ENCODE peak calls at places on chromosomes 16 and 17, in six cellular contexts. M, E, X, N, J and B are unnamed samples.

GRCh38 chr17:32283745-32284207 is 18.1 kb downstream of the RHBDL3 start:
- DNase-seq in J (no peak), M (no peak), N (no peak), X (peak; percentile 56), E (no peak), B (no peak)

GRCh38 chr16:21101631-21102420 is 48.8 kb downstream of the DNAH3 start:
- DNase-seq in N (no peak), X (peak; percentile 27), E (no peak), J (no peak), M (peak; percentile 43), B (peak; percentile 54)

GRCh38 chr17:5971969-5972368 is 98.2 kb upstream of the WSCD1 start:
- DNase-seq in M (peak; percentile 29), J (no peak), X (no peak), E (no peak), N (no peak), B (no peak)

GRCh38 chr16:78310990-78311561 is 211.6 kb downstream of the WWOX start:
- DNase-seq in M (no peak), J (no peak), N (no peak), X (peak; percentile 61), E (no peak), B (peak; percentile 80)

GRCh38 chr16:24906199-24906808 is 60.5 kb downstream of the SLC5A11 start:
- DNase-seq in M (peak; percentile 11), X (peak; percentile 17), J (no peak), N (peak; percentile 6), E (peak; percentile 48), B (no peak)

GRCh38 chr17:59651346-59651745 is 31.7 kb downstream of the CLTC start:
- DNase-seq in N (no peak), J (no peak), X (peak; percentile 70), E (no peak), M (no peak), B (no peak)

GRCh38 chr17:62792122-62792800 is 15.9 kb downstream of the MARCHF10 start:
- DNase-seq in J (peak; percentile 98), E (no peak), X (peak; percentile 98), M (peak; percentile 74), N (no peak), B (no peak)

GRCh38 chr17:72334205-72334604 is 213.4 kb downstream of the SOX9 start:
- DNase-seq in E (no peak), J (no peak), M (no peak), N (no peak), X (peak; percentile 80), B (no peak)

GRCh38 chr16:19132898-19133297 is 19.1 kb downstream of the ITPRIPL2 start:
- DNase-seq in X (no peak), E (no peak), J (no peak), M (no peak), N (no peak), B (no peak)

GRCh38 chr16:47887496-47887895 is 268.3 kb downstream of the ABCC12 start:
- DNase-seq in N (no peak), E (peak; percentile 39), J (peak; percentile 73), X (peak; percentile 66), M (no peak), B (peak; percentile 47)

GRCh38 chr16:77133706-77134105 is 57.3 kb upstream of the MON1B start:
- DNase-seq in M (no peak), J (no peak), E (no peak), X (no peak), N (no peak), B (no peak)

GRCh38 chr17:68592667-68593330 is 8.4 kb downstream of the FAM20A start:
- DNase-seq in J (no peak), E (no peak), X (no peak), N (no peak), M (no peak), B (no peak)

GRCh38 chr17:82371333-82372062 is at the start of gene UTS2R:
- DNase-seq in E (no peak), X (no peak), M (no peak), N (no peak), J (no peak), B (peak; percentile 81)

GRCh38 chr17:82372591-82373452 is 1.3 kb downstream of the UTS2R start:
- DNase-seq in M (no peak), N (no peak), E (peak; percentile 62), J (no peak), X (no peak), B (peak; percentile 38)

GRCh38 chr17:82369211-82369610 is 2.4 kb upstream of the UTS2R start:
- DNase-seq in J (no peak), E (no peak), M (no peak), X (no peak), N (no peak), B (no peak)

GRCh38 chr17:82372063-82372590 is 562 bp downstream of the UTS2R start:
- DNase-seq in E (no peak), J (no peak), N (no peak), M (no peak), X (no peak), B (no peak)

GRCh38 chr17:82370471-82371332 is 863 bp upstream of the UTS2R start:
- DNase-seq in J (no peak), E (no peak), X (no peak), M (no peak), N (peak; percentile 94), B (no peak)
- TF ChIP-seq CTCF in J (no peak), E (no peak), X (no peak), M (peak; percentile 50), N (peak; percentile 17), B (no peak)

GRCh38 chr17:42675348-42675983 is 1.3 kb downstream of the PLEKHH3 start:
- DNase-seq in M (no peak), X (no peak), E (no peak), N (peak; percentile 27), J (no peak), B (no peak)

GRCh38 chr17:42677012-42677857 is 441 bp upstream of the PLEKHH3 start:
- DNase-seq in X (peak; percentile 99), E (peak; percentile 96), N (peak; percentile 100), J (peak; percentile 94), M (peak; percentile 99), B (peak; percentile 100)

GRCh38 chr17:42674755-42675347 is 1.9 kb downstream of the PLEKHH3 start:
- DNase-seq in J (no peak), M (no peak), X (no peak), N (no peak), E (no peak), B (peak; percentile 44)

GRCh38 chr17:42676424-42677011 is at the start of gene PLEKHH3:
- DNase-seq in M (no peak), E (peak; percentile 43), J (no peak), N (peak; percentile 9), X (peak; percentile 35), B (peak; percentile 73)

GRCh38 chr17:42675984-42676423 is 790 bp downstream of the PLEKHH3 start:
- DNase-seq in M (no peak), J (no peak), X (peak; percentile 66), N (peak; percentile 8), E (peak; percentile 26), B (no peak)
- TF ChIP-seq EZH2 in M (no peak), J (no peak), X (no peak), N (no peak), E (no peak), B (no peak)

DNA sequence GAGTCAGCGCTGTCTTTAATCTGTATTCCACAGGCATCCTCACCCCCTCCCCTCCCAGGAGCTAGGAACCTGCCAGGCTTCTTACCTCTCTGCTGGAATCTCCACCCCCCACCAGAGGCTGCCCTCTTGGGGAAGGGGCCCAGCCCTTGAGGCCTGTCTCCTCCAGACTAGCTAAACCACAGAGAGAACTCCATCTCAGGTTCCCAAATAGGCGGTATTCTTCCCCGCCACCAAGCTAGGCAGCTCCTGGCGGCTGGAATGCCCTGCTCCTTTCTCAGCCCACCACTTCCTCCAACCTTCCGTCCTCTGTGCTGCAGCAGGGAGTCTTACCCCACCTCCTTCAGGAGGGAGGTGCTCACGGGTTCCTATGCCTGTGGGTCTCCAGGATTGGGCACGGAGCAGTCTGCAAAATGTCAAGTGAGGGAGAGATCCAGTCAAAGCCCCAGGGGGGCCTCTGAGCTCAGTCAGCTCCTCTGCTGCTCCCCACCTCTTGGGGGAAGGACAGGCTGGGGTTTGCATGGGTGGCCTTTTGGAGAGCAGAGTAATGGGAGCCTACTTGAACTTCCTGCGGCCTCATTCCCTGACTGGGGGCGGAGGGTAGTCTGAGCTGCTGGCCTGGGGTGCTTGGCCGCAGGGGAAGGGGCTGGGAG is 55.7 kb downstream of the SREBF1 start:
- DNase-seq in J (peak; percentile 54), X (peak; percentile 87), M (no peak), E (peak; percentile 91), N (no peak), B (peak; percentile 88)
- TF ChIP-seq CTCF in J (no peak), X (no peak), M (no peak), E (peak; percentile 44), N (no peak), B (peak; percentile 54)

DNA sequence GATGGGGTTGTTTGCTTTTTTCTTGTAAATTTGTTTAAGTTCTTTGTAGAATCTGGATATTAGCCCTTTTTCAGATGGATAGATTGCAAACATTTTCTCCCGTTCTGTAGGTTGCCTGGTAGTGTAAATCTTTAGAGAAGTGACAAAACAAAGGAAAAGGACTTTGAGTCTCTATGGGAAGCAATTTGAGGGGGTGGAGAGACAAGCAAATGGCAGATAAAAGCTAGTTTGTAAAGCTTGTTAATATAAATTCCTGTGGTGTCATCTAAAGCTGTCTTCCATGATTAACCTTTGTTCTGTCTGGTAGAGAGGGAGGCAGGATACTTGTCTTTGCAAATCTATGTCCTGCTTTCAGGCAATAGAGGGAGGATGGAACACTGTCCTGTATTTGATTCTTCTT is 40.6 kb upstream of the CACNG4 start:
- DNase-seq in J (no peak), N (no peak), X (no peak), E (peak; percentile 27), M (peak; percentile 85), B (no peak)
- TF ChIP-seq EZH2 in J (no peak), N (no peak), X (no peak), E (no peak), M (no peak), B (no peak)

DNA sequence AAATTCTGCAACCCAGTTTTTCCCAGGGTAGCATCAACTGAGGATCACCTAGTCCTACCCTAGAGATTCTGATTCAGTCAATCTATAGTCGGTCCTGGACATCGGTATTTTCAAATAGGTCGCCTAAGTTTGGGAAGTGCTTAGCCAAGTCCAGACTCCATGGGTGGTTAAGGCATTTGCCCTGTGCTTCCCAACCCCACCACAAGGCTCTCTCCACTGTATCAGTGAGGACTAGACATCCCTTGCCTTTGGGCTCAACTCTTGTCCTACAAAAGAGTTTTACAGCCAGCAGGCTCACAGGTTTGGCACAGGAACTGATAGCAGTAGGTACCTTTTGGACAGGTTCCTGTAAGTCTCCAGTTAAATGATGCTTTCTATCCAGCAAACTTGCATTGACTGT is 13.8 kb downstream of the HYDIN start:
- DNase-seq in M (no peak), E (no peak), X (no peak), J (no peak), N (no peak), B (peak; percentile 9)
- TF ChIP-seq CTCF in M (no peak), E (no peak), X (no peak), J (no peak), N (no peak), B (no peak)

GRCh38 chr17:1643293-1643998 is 2.1 kb downstream of the SCARF1 start:
- DNase-seq in M (no peak), J (peak; percentile 72), E (peak; percentile 59), N (peak; percentile 88), X (no peak), B (peak; percentile 87)
- TF ChIP-seq EZH2 in M (no peak), J (no peak), E (no peak), N (no peak), X (no peak), B (peak; percentile 67)

GRCh38 chr17:80263253-80264047 is 2.8 kb downstream of the RNF213 start:
- DNase-seq in E (peak; percentile 93), J (no peak), X (no peak), M (peak; percentile 98), N (peak; percentile 98), B (no peak)
- TF ChIP-seq CTCF in E (no peak), J (no peak), X (peak; percentile 4), M (peak; percentile 71), N (peak; percentile 18), B (no peak)